ENCODE peak calls at places on chromosome 3, in nine cellular contexts. B is colonic mucosa; V is lower leg skin; W is A549; H is left ventricle myocardium inferior; R is right cardiac atrium; C is CD8-positive, alpha-beta memory T cell; Q is epithelial cell of esophagus; A is NT2/D1. G is an unnamed sample.

GRCh38 chr3:126364731-126365301 is 7.6 kb upstream of the KLF15 start:
- DNase-seq in B (no peak), V (peak; percentile 67), W (no peak), H (no peak), R (no peak), C (no peak), Q (no peak), A (no peak), G (no peak)

GRCh38 chr3:44992555-44993470 is 16.8 kb downstream of the EXOSC7 start:
- DNase-seq in B (no peak), V (no peak), W (peak; percentile 16), H (no peak), R (no peak), C (no peak), Q (peak; percentile 98), A (no peak), G (peak; percentile 19)

GRCh38 chr3:71425491-71426071 is 157.9 kb downstream of the FOXP1 start:
- DNase-seq in B (no peak), V (peak; percentile 13), W (no peak), H (no peak), R (no peak), C (no peak), Q (peak; percentile 66), A (no peak), G (peak; percentile 59)

GRCh38 chr3:36993326-36994283 is at the start of gene MLH1:
- DNase-seq in B (peak; percentile 100), V (peak; percentile 99), W (peak; percentile 100), H (peak; percentile 98), R (peak; percentile 96), C (peak; percentile 91), Q (peak; percentile 90), A (peak; percentile 100), G (peak; percentile 100)

GRCh38 chr3:189334064-189334920 is 162.5 kb downstream of the TPRG1 start:
- DNase-seq in B (no peak), V (no peak), W (peak; percentile 78), H (no peak), R (no peak), C (no peak), Q (peak; percentile 78), A (no peak), G (peak; percentile 12)

GRCh38 chr3:127049390-127049789 is 66.5 kb downstream of the PLXNA1 start:
- DNase-seq in B (no peak), V (no peak), W (peak; percentile 20), H (no peak), R (no peak), C (no peak), Q (no peak), A (peak; percentile 36), G (no peak)

GRCh38 chr3:143247007-143247563 is 127.5 kb downstream of the CHST2 start:
- DNase-seq in B (no peak), V (no peak), W (no peak), H (no peak), R (no peak), C (no peak), Q (no peak), A (peak; percentile 13), G (no peak)

GRCh38 chr3:123664771-123665170 is 79.9 kb upstream of the HACD2 start:
- DNase-seq in B (no peak), V (no peak), W (no peak), H (no peak), R (no peak), C (no peak), Q (no peak), A (no peak), G (no peak)

GRCh38 chr3:100216713-100217112 is 44.1 kb upstream of the TBC1D23 start:
- DNase-seq in B (no peak), V (no peak), W (no peak), H (no peak), R (no peak), C (no peak), Q (no peak), A (no peak), G (no peak)

GRCh38 chr3:126003447-126004190 is 34.6 kb downstream of the ROPN1B start:
- DNase-seq in B (no peak), V (no peak), W (no peak), H (no peak), R (no peak), C (no peak), Q (no peak), A (no peak), G (no peak)

GRCh38 chr3:183825380-183826161 is at the start of gene MAP6D1:
- DNase-seq in B (peak; percentile 43), V (no peak), W (peak; percentile 52), H (peak; percentile 27), R (peak; percentile 34), C (peak; percentile 24), Q (peak; percentile 36), A (peak; percentile 68), G (peak; percentile 18)

GRCh38 chr3:24645047-24645446 is 150.4 kb upstream of the THRB start:
- DNase-seq in B (no peak), V (no peak), W (no peak), H (no peak), R (no peak), C (no peak), Q (no peak), A (no peak), G (no peak)

GRCh38 chr3:187739125-187739560 is 6.1 kb downstream of the BCL6 start:
- DNase-seq in B (peak; percentile 56), V (peak; percentile 93), W (no peak), H (peak; percentile 53), R (peak; percentile 64), C (no peak), Q (no peak), A (no peak), G (no peak)

GRCh38 chr3:186915808-186916796 is 14.2 kb upstream of the ST6GAL1 start:
- DNase-seq in B (no peak), V (no peak), W (no peak), H (no peak), R (no peak), C (no peak), Q (peak; percentile 82), A (no peak), G (no peak)

GRCh38 chr3:71350998-71351397 is 232.5 kb downstream of the FOXP1 start:
- DNase-seq in B (no peak), V (no peak), W (no peak), H (no peak), R (no peak), C (no peak), Q (no peak), A (no peak), G (peak; percentile 22)

GRCh38 chr3:150787741-150788370 is 24.9 kb upstream of the SIAH2 start:
- DNase-seq in B (peak; percentile 86), V (peak; percentile 95), W (peak; percentile 84), H (peak; percentile 81), R (peak; percentile 87), C (peak; percentile 68), Q (peak; percentile 85), A (peak; percentile 85), G (peak; percentile 67)

DNA sequence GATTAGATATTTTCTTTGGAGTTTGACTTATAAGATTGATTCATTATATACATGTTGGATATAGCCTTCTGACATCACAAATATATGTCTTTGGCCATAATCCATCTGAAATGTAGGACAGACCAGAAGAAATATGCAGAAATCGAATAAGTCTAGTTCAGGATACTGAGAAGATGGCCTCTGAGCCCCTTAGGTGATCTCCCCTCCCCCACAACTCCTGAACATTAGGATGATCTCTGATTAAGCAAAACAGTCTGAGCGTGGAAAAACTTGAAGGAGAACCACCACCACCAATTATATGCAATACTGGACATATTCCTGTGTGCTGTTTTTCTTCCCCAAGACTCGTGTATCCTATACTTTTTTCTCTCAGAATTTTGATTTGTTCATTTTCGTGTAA is 3.2 kb downstream of the SETD5 start:
- DNase-seq in B (no peak), V (no peak), W (no peak), H (no peak), R (no peak), C (no peak), Q (no peak), A (no peak), G (no peak)
- H3K4me3 ChIP-seq in B (no peak overlapping the region), V (no peak overlapping the region), W (peak overlapping the region; percentile 84), H (peak overlapping the region; percentile 80), R (no peak overlapping the region), C (no peak overlapping the region), Q (peak overlapping the region; percentile 15), A (peak overlapping the region; percentile 97), G (peak overlapping the region; percentile 44)

DNA sequence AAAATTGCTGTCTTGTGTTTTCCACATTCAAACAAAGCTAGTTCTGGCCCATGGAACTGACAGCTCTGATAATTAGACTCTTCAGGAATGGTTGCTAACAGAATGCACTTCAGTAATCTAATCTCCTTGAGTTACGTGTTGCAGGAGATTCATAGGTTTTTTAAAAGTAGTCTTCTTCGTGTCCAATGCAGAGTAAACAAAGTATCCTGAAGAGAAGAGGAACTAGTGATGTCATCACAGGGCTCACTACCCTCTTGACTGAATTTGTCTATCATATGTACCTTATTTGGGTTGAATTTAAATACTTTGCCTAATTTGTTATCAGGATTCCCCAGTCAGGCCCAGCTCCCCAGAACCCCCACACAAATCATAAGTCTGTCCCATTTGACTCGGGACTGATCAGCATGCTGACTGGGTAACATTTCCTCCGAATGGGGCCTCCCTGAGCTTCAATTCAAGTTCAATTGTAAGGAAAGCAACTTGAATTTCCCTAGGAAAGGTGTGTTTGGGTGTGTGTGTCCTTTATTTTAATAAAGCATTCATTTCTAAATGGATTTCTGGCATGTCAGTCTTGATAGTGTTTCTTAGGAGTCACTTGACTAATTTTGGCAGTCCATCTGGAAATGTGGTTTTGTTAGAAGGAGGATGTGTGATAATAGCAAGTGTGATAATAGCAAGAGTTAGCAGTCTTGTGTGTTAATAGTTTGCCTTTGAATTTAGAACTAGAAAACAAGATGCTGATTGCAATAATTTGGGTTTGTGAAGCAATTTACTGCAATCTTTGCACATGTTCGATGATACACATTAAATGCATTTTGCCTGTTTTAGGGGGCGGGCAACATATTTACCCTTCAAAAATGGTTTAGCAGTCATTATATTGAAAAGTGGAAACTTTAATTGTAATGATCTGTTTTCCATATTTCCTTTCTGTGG is 21.9 kb downstream of the OXNAD1 start:
- DNase-seq in B (no peak), V (no peak), W (no peak), H (no peak), R (no peak), C (no peak), Q (no peak), A (no peak), G (no peak)
- H3K4me3 ChIP-seq in B (peak overlapping the region; percentile 15), V (no peak overlapping the region), W (no peak overlapping the region), H (no peak overlapping the region), R (no peak overlapping the region), C (peak overlapping the region; percentile 93), Q (no peak overlapping the region), A (no peak overlapping the region), G (no peak overlapping the region)

DNA sequence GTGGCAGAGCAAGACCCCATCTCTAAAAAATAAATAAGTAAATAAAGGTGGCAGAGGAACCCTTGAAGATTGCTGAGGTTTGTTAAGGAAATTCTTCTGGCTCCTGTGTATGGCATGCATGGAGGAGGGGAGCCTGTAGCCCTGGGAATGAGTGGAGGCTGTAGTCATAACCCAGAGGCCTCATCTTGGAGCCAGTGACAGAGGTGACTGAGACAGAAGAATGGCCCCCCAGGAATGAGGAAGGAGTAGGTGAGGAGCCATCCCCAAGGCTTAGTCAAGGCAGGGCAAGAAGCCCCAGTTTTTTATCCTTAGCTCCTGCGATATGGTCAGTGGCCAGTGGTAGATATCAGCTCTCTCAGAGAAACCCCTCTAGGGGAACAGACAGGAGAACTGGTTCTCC is 46.5 kb downstream of the BSN start:
- DNase-seq in B (no peak), V (no peak), W (no peak), H (no peak), R (no peak), C (no peak), Q (peak; percentile 20), A (no peak), G (no peak)
- H3K4me3 ChIP-seq in B (no peak overlapping the region), V (no peak overlapping the region), W (no peak overlapping the region), H (no peak overlapping the region), R (no peak overlapping the region), C (no peak overlapping the region), Q (no peak overlapping the region), A (no peak overlapping the region), G (no peak overlapping the region)

GRCh38 chr3:12288466-12289129 is at the start of gene PPARG:
- DNase-seq in B (peak; percentile 85), V (peak; percentile 87), W (peak; percentile 84), H (peak; percentile 45), R (peak; percentile 55), C (no peak), Q (peak; percentile 57), A (no peak), G (no peak)
- H3K4me3 ChIP-seq in B (peak within 1 kb of the TSS; percentile 83), V (peak within 1 kb of the TSS; percentile 62), W (peak within 1 kb of the TSS; percentile 96), H (peak within 1 kb of the TSS; percentile 93), R (peak within 1 kb of the TSS; percentile 61), C (no peak within 1 kb of the TSS), Q (peak within 1 kb of the TSS; percentile 52), A (peak within 1 kb of the TSS; percentile 80), G (peak within 1 kb of the TSS; percentile 85)